ENCODE peak calls at places on chromosomes 3 and 15, in six cellular contexts. J, I, B, C, U and D are unnamed samples.

GRCh38 chr3:23402728-23403505 is 199.8 kb downstream of the UBE2E2 start:
- DNase-seq in I (no peak), C (no peak), J (no peak), U (no peak), B (no peak), D (no peak)

GRCh38 chr15:66707310-66708160 is 5.5 kb downstream of the SMAD6 start:
- DNase-seq in J (peak; percentile 43), I (peak; percentile 86), B (no peak), U (peak; percentile 74), C (peak; percentile 64), D (peak; percentile 60)

GRCh38 chr3:37856381-37856780 is 5.3 kb upstream of the CTDSPL start:
- DNase-seq in B (no peak), C (no peak), J (no peak), I (no peak), U (no peak), D (no peak)

GRCh38 chr3:123093696-123094095 is 26.9 kb downstream of the PDIA5 start:
- DNase-seq in B (no peak), I (no peak), J (no peak), C (no peak), U (no peak), D (no peak)

GRCh38 chr15:42577514-42578031 is 2.2 kb downstream of the STARD9 start:
- DNase-seq in I (no peak), C (peak; percentile 27), U (no peak), B (no peak), J (peak; percentile 79), D (no peak)

GRCh38 chr15:33234019-33234418 is 39.5 kb upstream of the FMN1 start:
- DNase-seq in U (no peak), I (no peak), J (peak; percentile 45), C (peak; percentile 60), B (peak; percentile 79), D (peak; percentile 31)

GRCh38 chr15:100111103-100112060 is 230.4 kb downstream of the ADAMTS17 start:
- DNase-seq in U (no peak), B (peak; percentile 38), C (peak; percentile 86), I (no peak), J (peak; percentile 88), D (no peak)

GRCh38 chr3:47741925-47742324 is 39.8 kb downstream of the SMARCC1 start:
- DNase-seq in U (no peak), C (no peak), B (no peak), J (no peak), I (no peak), D (no peak)

GRCh38 chr3:11591006-11591360 is 52.7 kb downstream of the VGLL4 start:
- DNase-seq in J (peak; percentile 60), I (no peak), C (peak; percentile 70), B (no peak), U (no peak), D (no peak)

GRCh38 chr3:142888484-142889262 is at the start of gene PCOLCE2:
- DNase-seq in J (no peak), I (peak; percentile 75), U (peak; percentile 86), C (peak; percentile 9), B (peak; percentile 53), D (peak; percentile 49)

GRCh38 chr3:39164414-39164813 is 11.0 kb upstream of the CSRNP1 start:
- DNase-seq in C (no peak), U (no peak), I (no peak), B (no peak), J (no peak), D (no peak)

GRCh38 chr3:149198611-149199010 is 23.0 kb downstream of the CP start:
- DNase-seq in U (no peak), C (no peak), I (peak; percentile 82), B (peak; percentile 48), J (peak; percentile 63), D (peak; percentile 57)

GRCh38 chr3:14411166-14411526 is 8.7 kb downstream of the SLC6A6 start:
- DNase-seq in B (no peak), J (no peak), C (no peak), I (no peak), U (no peak), D (no peak)

GRCh38 chr15:35867371-35867770 is 321.4 kb upstream of the DPH6 start:
- DNase-seq in C (no peak), J (no peak), U (no peak), B (no peak), I (no peak), D (no peak)

GRCh38 chr3:69329897-69330296 is 56.0 kb downstream of the FRMD4B start:
- DNase-seq in J (peak; percentile 4), C (no peak), U (no peak), B (peak; percentile 22), I (no peak), D (no peak)

GRCh38 chr3:115814778-115815380 is 191.6 kb downstream of the GAP43 start:
- DNase-seq in C (peak; percentile 77), I (peak; percentile 83), B (peak; percentile 92), U (peak; percentile 91), J (peak; percentile 76), D (peak; percentile 85)

GRCh38 chr3:181330821-181331563 is 341.5 kb upstream of the DNAJC19 start:
- DNase-seq in I (no peak), B (no peak), U (no peak), J (no peak), C (no peak), D (no peak)

GRCh38 chr3:17141699-17142098 is 256.9 kb downstream of the PLCL2 start:
- DNase-seq in C (no peak), U (no peak), B (no peak), J (no peak), I (no peak), D (no peak)

GRCh38 chr15:75397494-75397893 is 29.1 kb upstream of the MAN2C1 start:
- DNase-seq in U (no peak), I (no peak), J (peak; percentile 54), C (no peak), B (no peak), D (no peak)

GRCh38 chr15:90955911-90956310 is 1.2 kb downstream of the RCCD1 start:
- DNase-seq in B (no peak), I (no peak), J (no peak), U (no peak), C (no peak), D (no peak)

GRCh38 chr3:52779011-52779410 is 1.6 kb downstream of the ITIH1 start:
- DNase-seq in I (no peak), B (no peak), J (no peak), C (no peak), U (no peak), D (no peak)

GRCh38 chr15:74621936-74622335 is 6.3 kb downstream of the CLK3 start:
- DNase-seq in B (no peak), I (peak; percentile 84), U (peak; percentile 86), J (no peak), C (no peak), D (no peak)

GRCh38 chr3:43872901-43873300 is 182.2 kb downstream of the ABHD5 start:
- DNase-seq in J (peak; percentile 41), U (peak; percentile 45), C (peak; percentile 44), I (peak; percentile 39), B (no peak), D (no peak)

GRCh38 chr3:194390835-194391234 is 8.2 kb downstream of the GP5 start:
- DNase-seq in C (no peak), J (no peak), B (no peak), I (no peak), U (no peak), D (no peak)

GRCh38 chr3:42731476-42732195 is 29.0 kb upstream of the HHATL start:
- DNase-seq in U (peak; percentile 39), J (no peak), C (no peak), I (peak; percentile 13), B (no peak), D (no peak)

GRCh38 chr3:101151286-101151901 is 158.2 kb upstream of the ABI3BP start:
- DNase-seq in C (no peak), U (no peak), I (no peak), B (no peak), J (no peak), D (no peak)

GRCh38 chr3:44862221-44862637 is 517 bp downstream of the TMEM42 start:
- DNase-seq in C (peak; percentile 40), B (no peak), J (peak; percentile 19), I (no peak), U (no peak), D (peak; percentile 8)

GRCh38 chr3:47566667-47567066 is 12.0 kb downstream of the CSPG5 start:
- DNase-seq in J (no peak), C (no peak), I (no peak), B (no peak), U (no peak), D (no peak)

GRCh38 chr3:150319900-150320299 is 88.2 kb upstream of the TSC22D2 start:
- DNase-seq in B (peak; percentile 96), U (no peak), C (peak; percentile 88), I (no peak), J (peak; percentile 96), D (no peak)

GRCh38 chr3:190017575-190018288 is 103.0 kb downstream of the P3H2 start:
- DNase-seq in U (no peak), B (peak; percentile 22), C (peak; percentile 78), I (no peak), J (peak; percentile 84), D (no peak)

GRCh38 chr3:72618739-72619138 is 229.5 kb downstream of the SHQ1 start:
- DNase-seq in I (no peak), B (no peak), C (no peak), J (no peak), U (no peak), D (no peak)

GRCh38 chr3:32954506-32954905 is 3.1 kb downstream of the CCR4 start:
- DNase-seq in U (no peak), C (no peak), J (no peak), I (no peak), B (no peak), D (no peak)

GRCh38 chr3:156643729-156644389 is 30.5 kb upstream of the TIPARP start:
- DNase-seq in B (peak; percentile 68), C (peak; percentile 84), I (no peak), J (peak; percentile 75), U (no peak), D (no peak)

GRCh38 chr3:61889259-61889658 is 327.9 kb downstream of the PTPRG start:
- DNase-seq in C (no peak), U (no peak), B (no peak), J (no peak), I (no peak), D (no peak)
- H3K14ac ChIP-seq in C (no peak overlapping the region), U (no peak overlapping the region), B (no peak overlapping the region), J (no peak overlapping the region), I (no peak overlapping the region), D (no peak overlapping the region)

DNA sequence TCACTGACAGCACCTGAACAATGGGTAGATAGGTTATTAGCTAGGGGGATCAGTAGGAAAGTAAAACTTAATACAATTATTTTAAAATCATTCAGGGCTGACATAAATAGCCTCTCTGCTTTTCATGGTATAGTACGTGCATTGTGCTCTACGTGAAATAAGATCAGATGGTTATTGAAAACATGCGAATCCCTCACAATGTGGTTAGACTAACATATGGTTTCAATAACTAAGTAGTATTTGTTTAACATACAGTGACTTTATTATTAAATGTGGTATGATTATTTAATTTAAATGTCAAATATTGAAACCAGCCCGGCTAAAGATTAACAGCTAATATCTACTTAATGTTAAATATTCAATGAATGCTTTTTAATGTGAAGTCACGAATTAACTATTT is 474.0 kb upstream of the THBS1 start:
- DNase-seq in C (no peak), I (no peak), B (no peak), J (peak; percentile 54), U (no peak), D (no peak)
- H3K14ac ChIP-seq in C (no peak overlapping the region), I (no peak overlapping the region), B (no peak overlapping the region), J (no peak overlapping the region), U (no peak overlapping the region), D (no peak overlapping the region)

GRCh38 chr15:77531191-77532000 is 101.3 kb downstream of the LINGO1 start:
- DNase-seq in U (no peak), B (no peak), J (no peak), C (no peak), I (no peak), D (no peak)
- H3K14ac ChIP-seq in U (no peak overlapping the region), B (peak overlapping the region; percentile 33), J (no peak overlapping the region), C (no peak overlapping the region), I (no peak overlapping the region), D (no peak overlapping the region)

GRCh38 chr3:111859974-111860859 is 1.2 kb downstream of the PHLDB2 start:
- DNase-seq in U (peak; percentile 72), C (peak; percentile 93), I (peak; percentile 94), B (peak; percentile 98), J (peak; percentile 87), D (peak; percentile 74)
- H3K14ac ChIP-seq in U (no peak overlapping the region), C (peak overlapping the region; percentile 89), I (no peak overlapping the region), B (peak overlapping the region; percentile 57), J (peak overlapping the region; percentile 74), D (peak overlapping the region; percentile 51)